ENCODE peak calls at places on chromosomes 2 and 18, in seven cellular contexts. R is NCI-H2081; N is iPS DF 6.9; G is brain microvascular endothelial cell; X is activated naive CD8-positive, alpha-beta T cell treated with anti-CD3 and anti-CD28 coated beads, Interleukin-2, amount 50 U/mL, for 24 hours; Q is cerebellar nuclear complex; C is effector memory CD8-positive, alpha-beta T cell. Y is an unnamed sample.
A peak's percentile ranks its signal among the peaks of the same experiment; 100 is the strongest.

GRCh38 chr2:144004742-144005141 is 515.2 kb downstream of the ZEB2 start:
- DNase-seq in C (no peak), R (no peak), X (no peak), G (no peak), N (no peak), Q (no peak), Y (no peak)

GRCh38 chr2:42977236-42978174 is 185.1 kb upstream of the HAAO start:
- DNase-seq in G (no peak), R (no peak), Q (no peak), N (no peak), X (no peak), C (no peak), Y (no peak)

GRCh38 chr2:11161747-11162146 is 6.5 kb downstream of the SLC66A3 start:
- DNase-seq in G (no peak), Q (no peak), N (no peak), C (no peak), X (no peak), R (no peak), Y (no peak)

GRCh38 chr2:63819765-63820717 is 21.7 kb upstream of the UGP2 start:
- DNase-seq in G (no peak), N (no peak), R (no peak), Q (no peak), C (no peak), X (no peak), Y (no peak)

GRCh38 chr2:168146892-168147810 is 100.2 kb downstream of the STK39 start:
- DNase-seq in Q (no peak), R (no peak), C (no peak), G (no peak), N (no peak), X (no peak), Y (no peak)

GRCh38 chr2:88590998-88591613 is 36.2 kb downstream of the EIF2AK3 start:
- DNase-seq in Q (peak; percentile 46), R (peak; percentile 32), X (peak; percentile 40), C (peak; percentile 57), N (peak; percentile 18), G (peak; percentile 48), Y (peak; percentile 67)

GRCh38 chr2:16152928-16153753 is 212.8 kb downstream of the MYCN start:
- DNase-seq in R (no peak), Q (no peak), X (no peak), C (no peak), G (no peak), N (no peak), Y (no peak)

GRCh38 chr2:18378020-18378653 is 182.3 kb downstream of the RDH14 start:
- DNase-seq in C (peak; percentile 10), G (peak; percentile 53), Q (no peak), X (peak; percentile 16), N (peak; percentile 31), R (peak; percentile 26), Y (no peak)

GRCh38 chr18:9846162-9846915 is 39.4 kb upstream of the TXNDC2 start:
- DNase-seq in C (no peak), N (no peak), Q (no peak), X (no peak), G (no peak), R (no peak), Y (no peak)

GRCh38 chr2:172859821-172860707 is 124.4 kb downstream of the RAPGEF4 start:
- DNase-seq in G (no peak), N (no peak), Q (no peak), R (no peak), X (no peak), C (no peak), Y (no peak)

GRCh38 chr2:227161947-227162346 is 2.1 kb downstream of the COL4A4 start:
- DNase-seq in G (no peak), C (no peak), N (no peak), R (no peak), X (no peak), Q (no peak), Y (no peak)

GRCh38 chr18:50986360-50987087 is 18.7 kb downstream of the ELAC1 start:
- DNase-seq in R (no peak), G (peak; percentile 16), X (no peak), C (no peak), N (no peak), Q (peak; percentile 38), Y (no peak)

GRCh38 chr2:85183481-85183880 is 50.3 kb downstream of the TCF7L1 start:
- DNase-seq in Q (no peak), N (no peak), G (no peak), X (no peak), R (no peak), C (no peak), Y (no peak)